ENCODE peak calls at places on chromosomes 16 and 17, in seven cellular contexts. D, U, E, R, I, Z and N are unnamed samples. For H3K4me1 and H3K36me3, the result is how much of the 10 kb centered on the place peaks cover.

GRCh38 chr17:27323538-27324212 is 29.8 kb downstream of the WSB1 start:
- DNase-seq in I (peak), R (peak), E (no peak), U (peak), D (peak), Z (no peak), N (no peak)

GRCh38 chr17:48633266-48633816 is 7.2 kb upstream of the HOXB9 start:
- DNase-seq in R (peak), I (no peak), U (no peak), D (no peak), E (no peak), Z (no peak), N (no peak)

GRCh38 chr17:19238167-19238505 is 970 bp downstream of the EPN2 start:
- DNase-seq in Z (peak), U (peak), R (peak), I (no peak), D (peak), E (peak), N (peak)

GRCh38 chr16:67415872-67416793 is at the start of gene ZDHHC1:
- DNase-seq in Z (peak), I (peak), D (peak), R (peak), U (peak), E (peak), N (peak)

GRCh38 chr17:49574945-49575523 is 637 bp upstream of the NXPH3 start:
- DNase-seq in Z (no peak), D (no peak), R (no peak), I (no peak), U (no peak), E (no peak), N (no peak)

GRCh38 chr17:81681672-81682071 is 1.9 kb downstream of the ARL16 start:
- DNase-seq in U (no peak), Z (no peak), R (no peak), D (no peak), I (peak), E (no peak), N (no peak)

GRCh38 chr17:47872651-47873161 is 21.7 kb upstream of the SP6 start:
- DNase-seq in E (no peak), I (peak), D (no peak), U (no peak), Z (no peak), R (no peak), N (no peak)

GRCh38 chr16:88651276-88651988 is 579 bp upstream of the CYBA start:
- DNase-seq in E (peak), D (peak), I (no peak), Z (peak), U (peak), R (no peak), N (peak)

GRCh38 chr17:8888704-8889302 is 21.3 kb upstream of the PIK3R6 start:
- DNase-seq in D (no peak), E (no peak), I (no peak), U (no peak), Z (no peak), R (no peak), N (no peak)

GRCh38 chr16:72355561-72355960 is 183.6 kb upstream of the PMFBP1 start:
- DNase-seq in R (no peak), U (no peak), E (no peak), D (no peak), Z (no peak), I (peak), N (no peak)

GRCh38 chr17:61458000-61458399 is 5.8 kb downstream of the TBX4 start:
- DNase-seq in R (peak), D (no peak), Z (no peak), I (no peak), E (no peak), U (no peak), N (no peak)

GRCh38 chr17:61456688-61457225 is 4.5 kb downstream of the TBX4 start:
- DNase-seq in U (no peak), E (no peak), I (no peak), R (peak), D (no peak), Z (no peak), N (no peak)

GRCh38 chr17:61455754-61456681 is 3.8 kb downstream of the TBX4 start:
- DNase-seq in R (peak), E (no peak), D (no peak), U (no peak), I (no peak), Z (no peak), N (no peak)

GRCh38 chr17:61458491-61459433 is 6.5 kb downstream of the TBX4 start:
- DNase-seq in I (no peak), E (no peak), Z (peak), D (no peak), U (no peak), R (peak), N (no peak)

GRCh38 chr17:61457226-61457983 is 5.2 kb downstream of the TBX4 start:
- DNase-seq in R (peak), D (no peak), E (no peak), U (no peak), I (no peak), Z (no peak), N (no peak)
- H3K4me1 ChIP-seq in R (under half), D (under half), E (under half), U (under half), I (under half), Z (under half), N (under half)

GRCh38 chr17:60495260-60495659 is 30.8 kb downstream of the APPBP2 start:
- DNase-seq in U (no peak), R (no peak), I (no peak), Z (no peak), E (no peak), D (no peak), N (no peak)
- H3K36me3 ChIP-seq in U (under half), R (under half), I (under half), Z (half or more), E (under half), D (under half), N (under half)

GRCh38 chr16:85395913-85396878 is 216.9 kb upstream of the GSE1 start:
- DNase-seq in I (peak), D (no peak), U (peak), E (no peak), R (peak), Z (no peak), N (no peak)
- H3K4me1 ChIP-seq in I (under half), D (under half), U (under half), E (under half), R (half or more), Z (under half), N (under half)

DNA sequence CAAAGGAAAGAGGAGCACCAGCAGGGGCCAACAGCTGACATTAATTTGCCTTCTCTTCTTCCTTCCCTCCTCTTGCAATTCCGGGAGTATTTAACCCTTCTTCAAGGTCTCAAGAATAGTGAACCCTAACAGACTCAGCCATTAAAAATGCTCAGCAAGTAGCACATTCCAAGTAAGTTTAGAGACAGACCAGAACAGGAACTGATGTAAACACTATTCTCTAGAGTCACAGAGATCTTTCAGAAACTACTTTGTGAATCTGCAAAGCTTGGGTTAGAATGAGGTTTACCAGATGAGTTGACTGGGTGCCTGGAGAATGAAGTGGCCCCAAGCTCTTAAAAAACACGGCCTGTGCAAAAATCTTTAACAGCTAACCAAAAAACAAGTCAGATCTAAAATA is 50.9 kb downstream of the TEX2 start:
- DNase-seq in R (no peak), Z (no peak), I (peak), D (no peak), E (no peak), U (no peak), N (no peak)
- H3K36me3 ChIP-seq in R (under half), Z (under half), I (under half), D (under half), E (under half), U (under half), N (under half)

DNA sequence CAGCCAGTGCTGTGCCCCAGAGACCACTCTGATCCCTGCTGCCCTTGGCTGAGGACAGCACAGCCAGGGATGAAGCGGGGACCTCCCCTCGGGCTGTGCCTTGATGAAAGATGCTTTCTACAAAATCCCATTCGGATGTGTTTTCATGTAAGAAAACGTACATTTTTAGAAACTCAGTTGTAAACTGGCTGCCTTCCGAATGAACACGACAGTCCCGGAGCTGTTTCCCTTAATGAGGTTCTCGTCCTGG is 181.4 kb downstream of the SEC14L1 start:
- DNase-seq in E (no peak), R (no peak), D (no peak), Z (no peak), I (no peak), U (no peak), N (no peak)
- H3K4me1 ChIP-seq in E (under half), R (half or more), D (under half), Z (half or more), I (under half), U (under half), N (half or more)

GRCh38 chr17:65537343-65537844 is 24.1 kb downstream of the AXIN2 start:
- DNase-seq in I (no peak), Z (no peak), E (no peak), U (no peak), D (no peak), R (peak), N (no peak)
- H3K36me3 ChIP-seq in I (under half), Z (under half), E (under half), U (under half), D (under half), R (half or more), N (half or more)